ENCODE peak calls at places on chromosomes 2 and 18, in ten cellular contexts. One of them, this sample, is unnamed.

GRCh38 chr2:43152711-43153627 is 73.4 kb downstream of the ZFP36L2 start:
- DNase-seq in HTR-8/SVneo: no peak
- DNase-seq in stimulated activated CD8-positive, alpha-beta memory T cell treated with anti-CD3 and anti-CD28 coated beads, Interleukin-15, amount 100 ng/mL, for 24 hours: no peak
- DNase-seq in left ventricle myocardium inferior: peak; percentile 67
- DNase-seq in MM.1S: peak; percentile 17
- DNase-seq in hypothalamus: no peak
- DNase-seq in activated CD4-positive, alpha-beta T cell treated with anti-CD3 and anti-CD28 coated beads, Interleukin-2, amount 10 ng/mL, durations not matched to agents 7 days and 5 days: no peak
- DNase-seq in choroid plexus epithelial cell: no peak
- DNase-seq in astrocyte of the cerebellum: no peak
- DNase-seq in activated T-cell treated with anti-CD3 and anti-CD28 coated beads for 1 hour: no peak
- DNase-seq in this sample: no peak

GRCh38 chr18:11873670-11874340 is 22.6 kb downstream of the CHMP1B start:
- DNase-seq in HTR-8/SVneo: no peak
- DNase-seq in stimulated activated CD8-positive, alpha-beta memory T cell treated with anti-CD3 and anti-CD28 coated beads, Interleukin-15, amount 100 ng/mL, for 24 hours: no peak
- DNase-seq in left ventricle myocardium inferior: no peak
- DNase-seq in MM.1S: no peak
- DNase-seq in hypothalamus: no peak
- DNase-seq in activated CD4-positive, alpha-beta T cell treated with anti-CD3 and anti-CD28 coated beads, Interleukin-2, amount 10 ng/mL, durations not matched to agents 7 days and 5 days: no peak
- DNase-seq in choroid plexus epithelial cell: no peak
- DNase-seq in astrocyte of the cerebellum: no peak
- DNase-seq in activated T-cell treated with anti-CD3 and anti-CD28 coated beads for 1 hour: no peak
- DNase-seq in this sample: no peak

GRCh38 chr2:29157131-29157530 is 41.9 kb downstream of the CLIP4 start:
- DNase-seq in HTR-8/SVneo: no peak
- DNase-seq in stimulated activated CD8-positive, alpha-beta memory T cell treated with anti-CD3 and anti-CD28 coated beads, Interleukin-15, amount 100 ng/mL, for 24 hours: no peak
- DNase-seq in left ventricle myocardium inferior: no peak
- DNase-seq in MM.1S: no peak
- DNase-seq in hypothalamus: no peak
- DNase-seq in activated CD4-positive, alpha-beta T cell treated with anti-CD3 and anti-CD28 coated beads, Interleukin-2, amount 10 ng/mL, durations not matched to agents 7 days and 5 days: no peak
- DNase-seq in choroid plexus epithelial cell: no peak
- DNase-seq in astrocyte of the cerebellum: no peak
- DNase-seq in activated T-cell treated with anti-CD3 and anti-CD28 coated beads for 1 hour: no peak
- DNase-seq in this sample: no peak

GRCh38 chr2:2232167-2232566 is 98.9 kb downstream of the MYT1L start:
- DNase-seq in HTR-8/SVneo: no peak
- DNase-seq in stimulated activated CD8-positive, alpha-beta memory T cell treated with anti-CD3 and anti-CD28 coated beads, Interleukin-15, amount 100 ng/mL, for 24 hours: no peak
- DNase-seq in left ventricle myocardium inferior: no peak
- DNase-seq in MM.1S: no peak
- DNase-seq in hypothalamus: no peak
- DNase-seq in activated CD4-positive, alpha-beta T cell treated with anti-CD3 and anti-CD28 coated beads, Interleukin-2, amount 10 ng/mL, durations not matched to agents 7 days and 5 days: no peak
- DNase-seq in choroid plexus epithelial cell: no peak
- DNase-seq in astrocyte of the cerebellum: no peak
- DNase-seq in activated T-cell treated with anti-CD3 and anti-CD28 coated beads for 1 hour: no peak
- DNase-seq in this sample: no peak

GRCh38 chr2:125455110-125455509 is 1200.8 kb upstream of the GYPC start:
- DNase-seq in HTR-8/SVneo: no peak
- DNase-seq in stimulated activated CD8-positive, alpha-beta memory T cell treated with anti-CD3 and anti-CD28 coated beads, Interleukin-15, amount 100 ng/mL, for 24 hours: no peak
- DNase-seq in left ventricle myocardium inferior: no peak
- DNase-seq in MM.1S: no peak
- DNase-seq in hypothalamus: no peak
- DNase-seq in activated CD4-positive, alpha-beta T cell treated with anti-CD3 and anti-CD28 coated beads, Interleukin-2, amount 10 ng/mL, durations not matched to agents 7 days and 5 days: no peak
- DNase-seq in choroid plexus epithelial cell: no peak
- DNase-seq in astrocyte of the cerebellum: no peak
- DNase-seq in activated T-cell treated with anti-CD3 and anti-CD28 coated beads for 1 hour: no peak
- DNase-seq in this sample: no peak

GRCh38 chr2:197760293-197760657 is 24.8 kb downstream of the BOLL start:
- DNase-seq in HTR-8/SVneo: no peak
- DNase-seq in stimulated activated CD8-positive, alpha-beta memory T cell treated with anti-CD3 and anti-CD28 coated beads, Interleukin-15, amount 100 ng/mL, for 24 hours: no peak
- DNase-seq in left ventricle myocardium inferior: peak; percentile 17
- DNase-seq in MM.1S: no peak
- DNase-seq in hypothalamus: no peak
- DNase-seq in activated CD4-positive, alpha-beta T cell treated with anti-CD3 and anti-CD28 coated beads, Interleukin-2, amount 10 ng/mL, durations not matched to agents 7 days and 5 days: no peak
- DNase-seq in choroid plexus epithelial cell: no peak
- DNase-seq in astrocyte of the cerebellum: no peak
- DNase-seq in activated T-cell treated with anti-CD3 and anti-CD28 coated beads for 1 hour: no peak
- DNase-seq in this sample: no peak

GRCh38 chr18:55751476-55751875 is 163.5 kb upstream of the TCF4 start:
- DNase-seq in HTR-8/SVneo: no peak
- DNase-seq in stimulated activated CD8-positive, alpha-beta memory T cell treated with anti-CD3 and anti-CD28 coated beads, Interleukin-15, amount 100 ng/mL, for 24 hours: no peak
- DNase-seq in left ventricle myocardium inferior: no peak
- DNase-seq in MM.1S: no peak
- DNase-seq in hypothalamus: no peak
- DNase-seq in activated CD4-positive, alpha-beta T cell treated with anti-CD3 and anti-CD28 coated beads, Interleukin-2, amount 10 ng/mL, durations not matched to agents 7 days and 5 days: no peak
- DNase-seq in choroid plexus epithelial cell: no peak
- DNase-seq in astrocyte of the cerebellum: no peak
- DNase-seq in activated T-cell treated with anti-CD3 and anti-CD28 coated beads for 1 hour: no peak
- DNase-seq in this sample: no peak

GRCh38 chr2:9285385-9285784 is 78.8 kb downstream of the ASAP2 start:
- DNase-seq in HTR-8/SVneo: no peak
- DNase-seq in stimulated activated CD8-positive, alpha-beta memory T cell treated with anti-CD3 and anti-CD28 coated beads, Interleukin-15, amount 100 ng/mL, for 24 hours: no peak
- DNase-seq in left ventricle myocardium inferior: no peak
- DNase-seq in MM.1S: no peak
- DNase-seq in hypothalamus: no peak
- DNase-seq in activated CD4-positive, alpha-beta T cell treated with anti-CD3 and anti-CD28 coated beads, Interleukin-2, amount 10 ng/mL, durations not matched to agents 7 days and 5 days: no peak
- DNase-seq in choroid plexus epithelial cell: no peak
- DNase-seq in astrocyte of the cerebellum: no peak
- DNase-seq in activated T-cell treated with anti-CD3 and anti-CD28 coated beads for 1 hour: no peak
- DNase-seq in this sample: no peak

GRCh38 chr2:109487237-109487869 is 126.4 kb downstream of the SEPTIN10 start:
- DNase-seq in HTR-8/SVneo: peak; percentile 88
- DNase-seq in stimulated activated CD8-positive, alpha-beta memory T cell treated with anti-CD3 and anti-CD28 coated beads, Interleukin-15, amount 100 ng/mL, for 24 hours: no peak
- DNase-seq in left ventricle myocardium inferior: no peak
- DNase-seq in MM.1S: no peak
- DNase-seq in hypothalamus: no peak
- DNase-seq in activated CD4-positive, alpha-beta T cell treated with anti-CD3 and anti-CD28 coated beads, Interleukin-2, amount 10 ng/mL, durations not matched to agents 7 days and 5 days: no peak
- DNase-seq in choroid plexus epithelial cell: peak; percentile 72
- DNase-seq in astrocyte of the cerebellum: peak; percentile 82
- DNase-seq in activated T-cell treated with anti-CD3 and anti-CD28 coated beads for 1 hour: no peak
- DNase-seq in this sample: no peak

GRCh38 chr2:102677219-102678215 is 58.2 kb downstream of the SLC9A2 start:
- DNase-seq in HTR-8/SVneo: no peak
- DNase-seq in stimulated activated CD8-positive, alpha-beta memory T cell treated with anti-CD3 and anti-CD28 coated beads, Interleukin-15, amount 100 ng/mL, for 24 hours: no peak
- DNase-seq in left ventricle myocardium inferior: no peak
- DNase-seq in MM.1S: no peak
- DNase-seq in hypothalamus: no peak
- DNase-seq in activated CD4-positive, alpha-beta T cell treated with anti-CD3 and anti-CD28 coated beads, Interleukin-2, amount 10 ng/mL, durations not matched to agents 7 days and 5 days: no peak
- DNase-seq in choroid plexus epithelial cell: no peak
- DNase-seq in astrocyte of the cerebellum: no peak
- DNase-seq in activated T-cell treated with anti-CD3 and anti-CD28 coated beads for 1 hour: no peak
- DNase-seq in this sample: no peak

GRCh38 chr2:239790313-239790712 is 234.8 kb downstream of the NDUFA10 start:
- DNase-seq in HTR-8/SVneo: no peak
- DNase-seq in stimulated activated CD8-positive, alpha-beta memory T cell treated with anti-CD3 and anti-CD28 coated beads, Interleukin-15, amount 100 ng/mL, for 24 hours: no peak
- DNase-seq in left ventricle myocardium inferior: no peak
- DNase-seq in MM.1S: no peak
- DNase-seq in hypothalamus: no peak
- DNase-seq in activated CD4-positive, alpha-beta T cell treated with anti-CD3 and anti-CD28 coated beads, Interleukin-2, amount 10 ng/mL, durations not matched to agents 7 days and 5 days: no peak
- DNase-seq in choroid plexus epithelial cell: no peak
- DNase-seq in astrocyte of the cerebellum: no peak
- DNase-seq in activated T-cell treated with anti-CD3 and anti-CD28 coated beads for 1 hour: no peak
- DNase-seq in this sample: no peak

GRCh38 chr18:68489018-68489792 is 225.7 kb downstream of the TMX3 start:
- DNase-seq in HTR-8/SVneo: no peak
- DNase-seq in stimulated activated CD8-positive, alpha-beta memory T cell treated with anti-CD3 and anti-CD28 coated beads, Interleukin-15, amount 100 ng/mL, for 24 hours: no peak
- DNase-seq in left ventricle myocardium inferior: no peak
- DNase-seq in MM.1S: no peak
- DNase-seq in hypothalamus: no peak
- DNase-seq in activated CD4-positive, alpha-beta T cell treated with anti-CD3 and anti-CD28 coated beads, Interleukin-2, amount 10 ng/mL, durations not matched to agents 7 days and 5 days: no peak
- DNase-seq in choroid plexus epithelial cell: no peak
- DNase-seq in astrocyte of the cerebellum: no peak
- DNase-seq in activated T-cell treated with anti-CD3 and anti-CD28 coated beads for 1 hour: no peak
- DNase-seq in this sample: no peak

GRCh38 chr18:5900249-5900648 is 4.9 kb upstream of the TMEM200C start:
- DNase-seq in HTR-8/SVneo: no peak
- DNase-seq in stimulated activated CD8-positive, alpha-beta memory T cell treated with anti-CD3 and anti-CD28 coated beads, Interleukin-15, amount 100 ng/mL, for 24 hours: no peak
- DNase-seq in left ventricle myocardium inferior: no peak
- DNase-seq in MM.1S: no peak
- DNase-seq in hypothalamus: no peak
- DNase-seq in activated CD4-positive, alpha-beta T cell treated with anti-CD3 and anti-CD28 coated beads, Interleukin-2, amount 10 ng/mL, durations not matched to agents 7 days and 5 days: no peak
- DNase-seq in choroid plexus epithelial cell: no peak
- DNase-seq in astrocyte of the cerebellum: peak; percentile 24
- DNase-seq in activated T-cell treated with anti-CD3 and anti-CD28 coated beads for 1 hour: no peak
- DNase-seq in this sample: no peak

GRCh38 chr2:202494300-202494699 is 118.2 kb downstream of the BMPR2 start:
- DNase-seq in HTR-8/SVneo: no peak
- DNase-seq in stimulated activated CD8-positive, alpha-beta memory T cell treated with anti-CD3 and anti-CD28 coated beads, Interleukin-15, amount 100 ng/mL, for 24 hours: no peak
- DNase-seq in left ventricle myocardium inferior: no peak
- DNase-seq in MM.1S: no peak
- DNase-seq in hypothalamus: peak; percentile 21
- DNase-seq in activated CD4-positive, alpha-beta T cell treated with anti-CD3 and anti-CD28 coated beads, Interleukin-2, amount 10 ng/mL, durations not matched to agents 7 days and 5 days: no peak
- DNase-seq in choroid plexus epithelial cell: peak; percentile 91
- DNase-seq in astrocyte of the cerebellum: no peak
- DNase-seq in activated T-cell treated with anti-CD3 and anti-CD28 coated beads for 1 hour: no peak
- DNase-seq in this sample: no peak

This sample was measured in activated gamma-delta T cell.